ENCODE peak calls at places on chromosomes 6 and 20, in eight cellular contexts. K is fibroblast of lung; V is NCI-H1930; I is activated T-cell treated with anti-CD3 and anti-CD28 coated beads, Interleukin-2, amount 50 U/mL, for 72 hours; O is GM13976; H is stimulated activated CD4-positive, alpha-beta T cell treated with anti-CD3 and anti-CD28 coated beads, Interleukin-4, amount 100 ng/mL, for 48 hours; Q is GM23248; E is LNCaP clone FGC. X is an unnamed sample.

GRCh38 chr6:12113190-12113578 is 101.1 kb downstream of the HIVEP1 start:
- DNase-seq in I (peak), H (no peak), K (peak), V (no peak), Q (peak), O (peak), E (no peak), X (peak)

GRCh38 chr20:60427516-60427915 is 469.3 kb downstream of the CDH26 start:
- DNase-seq in O (no peak), I (no peak), Q (no peak), V (no peak), K (no peak), H (no peak), E (no peak), X (no peak)

GRCh38 chr6:165701005-165701404 is 38.0 kb upstream of the PDE10A start:
- DNase-seq in V (no peak), I (no peak), H (no peak), K (peak), O (no peak), Q (no peak), E (no peak), X (peak)

GRCh38 chr6:11196511-11197174 is 35.8 kb downstream of the NEDD9 start:
- DNase-seq in Q (no peak), E (no peak), H (no peak), V (no peak), K (peak), I (no peak), O (no peak), X (peak)

GRCh38 chr6:14348389-14348788 is 230.8 kb downstream of the CD83 start:
- DNase-seq in E (no peak), V (no peak), H (no peak), Q (no peak), K (no peak), O (no peak), I (no peak), X (no peak)

GRCh38 chr6:43993881-43994523 is 133.2 kb downstream of the MRPL14 start:
- DNase-seq in O (no peak), Q (no peak), H (no peak), E (no peak), V (no peak), K (no peak), I (no peak), X (no peak)

GRCh38 chr6:42279144-42279781 is 61.6 kb upstream of the MRPS10 start:
- DNase-seq in Q (peak), O (no peak), I (peak), H (no peak), E (no peak), K (peak), V (no peak), X (peak)

GRCh38 chr6:142975272-142975805 is 30.4 kb upstream of the HIVEP2 start:
- DNase-seq in K (no peak), V (no peak), E (no peak), Q (no peak), I (no peak), O (no peak), H (no peak), X (no peak)